ENCODE peak calls at places on chromosome 1, in seven cellular contexts. M is mammary epithelial cell, W is fibroblast of lung, K is IMR-90, A is neural progenitor cell, L is hepatocyte, D is mesenchymal stem cell. Z is an unnamed sample.
A peak's percentile ranks its signal among the peaks of the same experiment; 100 is the strongest.

GRCh38 chr1:23010734-23011449 is 4.8 kb downstream of the TEX46 start:
- DNase-seq in M (peak; percentile 86), W (peak; percentile 45), K (peak; percentile 56), A (no peak), L (peak; percentile 20), D (peak; percentile 28), Z (no peak)

GRCh38 chr1:32263744-32264143 is 12.7 kb downstream of the LCK start:
- DNase-seq in M (no peak), W (no peak), K (no peak), A (no peak), L (no peak), D (no peak), Z (peak; percentile 28)

GRCh38 chr1:6358757-6359567 is 34.6 kb downstream of the ACOT7 start:
- DNase-seq in M (peak; percentile 66), W (peak; percentile 79), K (peak; percentile 86), A (peak; percentile 59), L (peak; percentile 85), D (peak; percentile 93), Z (peak; percentile 22)

GRCh38 chr1:59232209-59232608 is 64.7 kb upstream of the FGGY start:
- DNase-seq in M (no peak), W (peak; percentile 18), K (peak; percentile 34), A (no peak), L (peak; percentile 38), D (no peak), Z (no peak)

GRCh38 chr1:19676438-19676922 is 11.8 kb downstream of the HTR6 start:
- DNase-seq in M (peak; percentile 58), W (peak; percentile 70), K (peak; percentile 59), A (peak; percentile 92), L (peak; percentile 87), D (peak; percentile 73), Z (peak; percentile 61)

GRCh38 chr1:153277852-153278251 is 18.4 kb downstream of the LORICRIN start:
- DNase-seq in M (peak; percentile 71), W (no peak), K (no peak), A (no peak), L (no peak), D (no peak), Z (no peak)

GRCh38 chr1:87239997-87240396 is 88.7 kb upstream of the LMO4 start:
- DNase-seq in M (no peak), W (no peak), K (no peak), A (no peak), L (no peak), D (no peak), Z (no peak)

GRCh38 chr1:206450271-206450670 is 20.0 kb upstream of the IKBKE start:
- DNase-seq in M (no peak), W (no peak), K (no peak), A (no peak), L (no peak), D (no peak), Z (no peak)

GRCh38 chr1:209208648-209209047 is 374.9 kb upstream of the CAMK1G start:
- DNase-seq in M (peak; percentile 48), W (no peak), K (no peak), A (no peak), L (no peak), D (no peak), Z (no peak)

GRCh38 chr1:226121587-226122400 is 59.3 kb downstream of the H3-3A start:
- DNase-seq in M (peak; percentile 37), W (peak; percentile 32), K (peak; percentile 26), A (peak; percentile 94), L (peak; percentile 87), D (peak; percentile 36), Z (peak; percentile 80)

GRCh38 chr1:26733392-26733791 is 37.6 kb downstream of the ARID1A start:
- DNase-seq in M (no peak), W (no peak), K (no peak), A (no peak), L (no peak), D (no peak), Z (no peak)
- H2AFZ ChIP-seq in M (no peak overlapping the region), W (no peak overlapping the region), K (no peak overlapping the region), A (no peak overlapping the region), L (no peak overlapping the region), D (no peak overlapping the region), Z (no peak overlapping the region)

GRCh38 chr1:89839516-89839915 is 18.7 kb downstream of the LRRC8D start:
- DNase-seq in M (no peak), W (no peak), K (no peak), A (no peak), L (no peak), D (no peak), Z (no peak)

GRCh38 chr1:89836997-89837909 is 16.4 kb downstream of the LRRC8D start:
- DNase-seq in M (no peak), W (no peak), K (no peak), A (no peak), L (peak; percentile 22), D (no peak), Z (no peak)

GRCh38 chr1:89834078-89834704 is 13.4 kb downstream of the LRRC8D start:
- DNase-seq in M (no peak), W (peak; percentile 11), K (peak; percentile 74), A (no peak), L (no peak), D (no peak), Z (no peak)

GRCh38 chr1:89833183-89834077 is 12.6 kb downstream of the LRRC8D start:
- DNase-seq in M (no peak), W (no peak), K (no peak), A (no peak), L (no peak), D (no peak), Z (no peak)

DNA sequence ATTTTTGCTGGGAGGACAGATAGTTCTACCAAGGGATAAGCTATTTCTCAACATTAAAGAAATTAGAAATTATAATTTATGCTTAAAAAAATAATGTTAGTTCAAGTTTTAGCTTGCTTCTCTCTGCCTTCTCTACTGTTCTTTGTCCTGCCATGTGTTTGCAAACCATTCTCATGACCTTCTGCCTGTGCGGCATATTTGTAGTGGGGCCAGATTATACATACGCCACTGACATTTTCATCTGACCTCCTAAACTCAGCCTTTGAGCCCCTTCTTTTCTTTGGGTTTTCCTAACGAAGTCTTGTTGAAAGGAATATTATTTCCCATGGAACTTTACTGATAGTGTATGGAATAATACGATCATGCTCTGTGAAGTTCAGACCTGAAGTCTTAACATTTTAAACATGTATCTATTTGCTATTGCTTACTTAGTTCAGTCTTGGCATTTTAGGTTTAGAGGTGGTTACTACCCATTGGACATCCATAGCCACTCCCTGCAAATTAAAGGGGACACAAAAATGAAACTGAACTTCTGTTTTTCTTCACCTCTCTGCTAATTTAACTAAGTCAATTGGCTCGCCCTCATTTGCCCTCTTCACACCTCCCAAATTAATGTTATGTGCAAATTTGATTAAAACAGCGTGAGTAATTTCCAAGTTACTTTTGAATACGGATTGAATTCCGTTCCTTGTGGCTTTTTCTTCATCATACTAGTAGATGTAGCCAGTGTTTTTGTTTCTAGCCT is 15.6 kb downstream of the LRRC8D start:
- DNase-seq in M (no peak), W (no peak), K (no peak), A (no peak), L (no peak), D (no peak), Z (no peak)
- H2AFZ ChIP-seq in M (no peak overlapping the region), W (no peak overlapping the region), K (no peak overlapping the region), A (no peak overlapping the region), L (no peak overlapping the region), D (no peak overlapping the region), Z (no peak overlapping the region)

DNA sequence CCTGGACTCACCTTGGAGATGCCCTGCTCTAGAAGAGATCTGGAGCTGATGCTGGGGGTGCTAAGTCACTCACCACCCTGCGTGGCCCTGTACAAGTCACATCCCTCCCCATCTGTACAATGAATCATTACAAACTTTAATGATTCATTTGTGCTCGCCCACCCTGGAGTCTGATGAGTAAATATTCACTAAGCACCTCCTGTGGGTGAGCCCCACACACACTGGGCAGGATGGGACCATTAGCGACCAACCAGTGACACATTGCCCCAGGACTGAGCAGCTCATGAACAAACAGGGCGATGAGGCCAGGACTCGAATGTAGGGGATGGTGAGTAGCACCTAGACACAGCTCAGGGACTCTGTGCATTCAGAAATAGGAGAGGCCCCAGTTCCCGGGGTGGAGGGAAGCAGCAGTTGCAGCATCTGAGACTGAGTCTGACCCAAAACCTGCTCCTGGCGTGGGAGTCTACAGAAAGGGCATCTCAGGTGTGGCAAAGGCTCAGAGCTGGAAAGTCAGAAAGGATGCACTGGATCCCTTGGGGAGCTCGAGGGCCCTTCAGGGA is 18.1 kb upstream of the PDZK1IP1 start:
- DNase-seq in M (peak; percentile 32), W (no peak), K (no peak), A (no peak), L (no peak), D (no peak), Z (no peak)
- H2AFZ ChIP-seq in M (no peak overlapping the region), W (no peak overlapping the region), K (peak overlapping the region; percentile 32), A (no peak overlapping the region), L (no peak overlapping the region), D (no peak overlapping the region), Z (no peak overlapping the region)

DNA sequence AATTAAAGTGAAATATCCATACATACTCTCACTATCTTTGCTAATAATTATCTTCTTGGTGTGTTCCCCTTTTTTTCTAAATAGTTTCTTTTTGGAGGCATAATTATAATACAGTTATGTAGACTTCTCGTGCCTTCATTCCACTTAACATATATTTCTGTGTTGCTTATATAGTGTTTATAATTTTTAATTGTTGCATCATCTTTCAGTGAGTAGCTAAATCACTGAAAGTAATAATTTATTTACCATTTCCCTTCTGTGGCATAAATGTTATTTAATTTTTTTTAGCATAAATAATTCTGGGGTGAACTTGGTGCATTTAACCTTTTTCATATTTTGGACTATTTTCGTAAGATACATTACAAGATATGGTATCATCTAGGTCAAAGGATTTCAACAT is 38.3 kb downstream of the SMAP2 start:
- DNase-seq in M (no peak), W (no peak), K (no peak), A (no peak), L (no peak), D (no peak), Z (no peak)
- H2AFZ ChIP-seq in M (no peak overlapping the region), W (no peak overlapping the region), K (no peak overlapping the region), A (no peak overlapping the region), L (no peak overlapping the region), D (no peak overlapping the region), Z (no peak overlapping the region)

Z was measured in DND-41.